ENCODE peak calls at places on chromosomes 16 and 17, in nine cellular contexts. M, P, R, N, J, K, E, A and L are unnamed samples.

GRCh38 chr17:74770498-74771318 is 5.4 kb downstream of the NAT9 start:
- DNase-seq in M (peak; percentile 51), P (peak; percentile 89), R (peak; percentile 79), N (peak; percentile 89), J (peak; percentile 52), K (peak; percentile 25), E (peak; percentile 88), A (peak; percentile 77), L (peak; percentile 86)

GRCh38 chr17:48160177-48160967 is 52.8 kb downstream of the SNX11 start:
- DNase-seq in M (no peak), P (peak; percentile 75), R (no peak), N (no peak), J (no peak), K (no peak), E (no peak), A (no peak), L (no peak)

GRCh38 chr16:3170440-3171180 is 17.4 kb upstream of the OR1F1 start:
- DNase-seq in M (no peak), P (no peak), R (no peak), N (no peak), J (no peak), K (no peak), E (no peak), A (no peak), L (peak; percentile 70)

GRCh38 chr16:85722497-85722896 is 28.4 kb downstream of the C16orf74 start:
- DNase-seq in M (no peak), P (no peak), R (no peak), N (no peak), J (no peak), K (no peak), E (no peak), A (no peak), L (no peak)

GRCh38 chr17:78532922-78533640 is 44.1 kb downstream of the DNAH17 start:
- DNase-seq in M (peak; percentile 80), P (no peak), R (no peak), N (no peak), J (peak; percentile 21), K (no peak), E (no peak), A (no peak), L (peak; percentile 39)

GRCh38 chr17:66222772-66223350 is 6.4 kb downstream of the APOH start:
- DNase-seq in M (no peak), P (no peak), R (no peak), N (no peak), J (no peak), K (no peak), E (no peak), A (no peak), L (no peak)

GRCh38 chr16:86044241-86044671 is 145.3 kb downstream of the IRF8 start:
- DNase-seq in M (peak; percentile 22), P (no peak), R (peak; percentile 76), N (peak; percentile 43), J (peak; percentile 39), K (no peak), E (peak; percentile 59), A (no peak), L (peak; percentile 75)

GRCh38 chr16:56269824-56270684 is 78.8 kb downstream of the GNAO1 start:
- DNase-seq in M (peak; percentile 66), P (peak; percentile 46), R (peak; percentile 74), N (peak; percentile 30), J (peak; percentile 53), K (no peak), E (no peak), A (no peak), L (no peak)

GRCh38 chr16:35525979-35526590 is 2066.7 kb downstream of the TP53TG3F start:
- DNase-seq in M (no peak), P (no peak), R (no peak), N (peak; percentile 65), J (no peak), K (no peak), E (no peak), A (no peak), L (no peak)

GRCh38 chr17:77200711-77201110 is 59.9 kb downstream of the SEC14L1 start:
- DNase-seq in M (no peak), P (no peak), R (no peak), N (no peak), J (peak; percentile 27), K (no peak), E (no peak), A (no peak), L (no peak)

GRCh38 chr17:76667786-76668453 is 24.4 kb upstream of the ST6GALNAC1 start:
- DNase-seq in M (no peak), P (no peak), R (no peak), N (no peak), J (peak; percentile 51), K (no peak), E (no peak), A (no peak), L (no peak)

GRCh38 chr17:59371426-59372099 is 40.1 kb downstream of the YPEL2 start:
- DNase-seq in M (no peak), P (peak; percentile 54), R (no peak), N (peak; percentile 64), J (peak; percentile 54), K (peak; percentile 86), E (no peak), A (no peak), L (peak; percentile 82)

GRCh38 chr17:59154721-59155438 is at the start of gene SKA2:
- DNase-seq in M (no peak), P (peak; percentile 99), R (peak; percentile 98), N (peak; percentile 100), J (no peak), K (no peak), E (peak; percentile 95), A (peak; percentile 98), L (peak; percentile 99)

GRCh38 chr17:5797447-5797846 is 213.1 kb upstream of the NLRP1 start:
- DNase-seq in M (no peak), P (no peak), R (no peak), N (no peak), J (no peak), K (no peak), E (no peak), A (no peak), L (no peak)
- TF ChIP-seq CTCF in M (no peak), P (no peak), R (no peak), N (no peak), J (no peak), K (no peak), E (no peak), A (no peak), L (no peak)

GRCh38 chr17:81336930-81337325 is 41.8 kb upstream of the SLC38A10 start:
- DNase-seq in M (no peak), P (no peak), R (peak; percentile 12), N (no peak), J (no peak), K (no peak), E (no peak), A (no peak), L (peak; percentile 75)

GRCh38 chr17:81339180-81339501 is 44.0 kb upstream of the SLC38A10 start:
- DNase-seq in M (no peak), P (no peak), R (peak; percentile 61), N (no peak), J (no peak), K (no peak), E (no peak), A (no peak), L (peak; percentile 38)

GRCh38 chr17:81339502-81340296 is 44.6 kb upstream of the SLC38A10 start:
- DNase-seq in M (no peak), P (peak; percentile 73), R (no peak), N (no peak), J (no peak), K (no peak), E (no peak), A (no peak), L (peak; percentile 77)

GRCh38 chr17:81337449-81337848 is 42.3 kb upstream of the SLC38A10 start:
- DNase-seq in M (no peak), P (peak; percentile 89), R (peak; percentile 44), N (no peak), J (no peak), K (no peak), E (no peak), A (no peak), L (peak; percentile 73)

GRCh38 chr17:81338301-81339179 is 43.4 kb upstream of the SLC38A10 start:
- DNase-seq in M (no peak), P (peak; percentile 43), R (peak; percentile 86), N (no peak), J (peak; percentile 44), K (no peak), E (no peak), A (no peak), L (peak; percentile 88)
- TF ChIP-seq CTCF in M (no peak), P (no peak), R (peak; percentile 34), N (no peak), J (no peak), K (no peak), E (no peak), A (no peak), L (no peak)

DNA sequence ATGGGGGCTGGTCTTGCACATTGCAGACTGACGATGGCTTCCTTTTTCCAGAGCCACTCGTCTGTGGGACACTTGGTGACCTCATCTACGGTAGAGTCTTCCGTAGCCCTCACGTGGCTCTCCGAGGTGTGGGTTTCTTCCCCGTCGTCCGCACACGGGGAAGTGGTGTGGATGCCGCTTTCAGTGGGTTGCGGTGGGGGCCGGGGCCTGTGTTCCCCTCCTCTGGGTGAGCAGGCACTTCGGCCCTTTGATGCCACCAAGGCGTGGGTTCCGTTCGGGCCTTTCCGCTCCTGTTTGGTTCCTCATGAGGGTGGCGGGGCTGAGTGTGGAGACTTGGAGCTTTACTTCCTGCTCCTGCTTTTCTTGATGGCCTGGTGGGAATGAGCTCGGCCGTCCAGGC is 21.4 kb downstream of the BAIAP2 start:
- DNase-seq in M (no peak), P (no peak), R (no peak), N (no peak), J (no peak), K (no peak), E (no peak), A (no peak), L (no peak)
- TF ChIP-seq CTCF in M (no peak), P (no peak), R (no peak), N (no peak), J (no peak), K (no peak), E (no peak), A (no peak), L (no peak)

GRCh38 chr16:20364051-20364450 is 11.5 kb upstream of the UMOD start:
- DNase-seq in M (no peak), P (no peak), R (no peak), N (no peak), J (no peak), K (no peak), E (no peak), A (no peak), L (no peak)

GRCh38 chr16:20355114-20355782 is 2.7 kb upstream of the UMOD start:
- DNase-seq in M (no peak), P (no peak), R (no peak), N (no peak), J (no peak), K (no peak), E (no peak), A (no peak), L (no peak)

GRCh38 chr16:20363191-20363590 is 10.7 kb upstream of the UMOD start:
- DNase-seq in M (no peak), P (peak; percentile 54), R (no peak), N (no peak), J (no peak), K (no peak), E (no peak), A (no peak), L (no peak)

DNA sequence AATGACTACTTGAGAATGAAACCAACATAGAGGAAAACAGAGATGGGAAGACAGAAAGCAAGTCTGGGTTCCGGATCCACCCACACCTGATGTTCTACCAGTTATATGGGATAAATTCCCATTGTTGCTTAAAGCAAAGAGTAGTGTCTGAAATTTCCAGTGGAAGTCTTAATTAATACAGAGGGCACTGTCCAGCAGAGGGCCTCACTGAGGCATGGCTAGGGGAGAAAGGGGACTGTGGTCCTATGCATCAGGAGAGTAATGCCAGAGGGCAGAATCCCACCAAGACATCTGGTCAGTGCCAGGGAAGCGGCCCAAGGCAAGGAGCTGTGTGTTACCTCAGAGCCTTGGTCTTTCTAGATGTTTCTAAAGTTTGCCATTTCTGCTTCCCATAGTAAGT is 7.5 kb upstream of the UMOD start:
- DNase-seq in M (no peak), P (peak; percentile 53), R (no peak), N (no peak), J (no peak), K (no peak), E (no peak), A (no peak), L (no peak)
- TF ChIP-seq CTCF in M (no peak), P (peak; percentile 51), R (peak; percentile 23), N (peak; percentile 52), J (no peak), K (no peak), E (no peak), A (no peak), L (peak; percentile 19)